ENCODE peak calls at places on chromosomes 2 and 18, in four cellular contexts. K is substantia nigra; B is CD8-positive, alpha-beta T cell; O is CD4-positive, alpha-beta T cell. Z is an unnamed sample.

GRCh38 chr2:179751184-179751809 is 110.1 kb downstream of the ZNF385B start:
- DNase-seq in K (no peak), B (no peak), O (no peak), Z (no peak)

GRCh38 chr2:16228471-16228870 is 288.1 kb downstream of the MYCN start:
- DNase-seq in K (no peak), B (no peak), O (no peak), Z (no peak)

GRCh38 chr2:67649331-67650071 is 252.4 kb downstream of the ETAA1 start:
- DNase-seq in K (no peak), B (no peak), O (no peak), Z (no peak)

GRCh38 chr18:73669299-73669698 is 478.3 kb downstream of the FBXO15 start:
- DNase-seq in B (no peak), K (no peak), O (no peak), Z (no peak)

GRCh38 chr2:38138996-38139395 is 63.0 kb upstream of the CYP1B1 start:
- DNase-seq in B (no peak), O (no peak), K (no peak), Z (no peak)

GRCh38 chr2:172436889-172437288 is 9.5 kb downstream of the ITGA6 start:
- DNase-seq in B (no peak), K (no peak), O (no peak), Z (no peak)

GRCh38 chr2:15618449-15618855 is 26.8 kb downstream of the DDX1 start:
- DNase-seq in B (no peak), K (no peak), O (no peak), Z (no peak)

GRCh38 chr18:32383040-32383819 is 87.5 kb downstream of the GAREM1 start:
- DNase-seq in O (no peak), K (no peak), B (no peak), Z (no peak)

GRCh38 chr2:6341730-6342129 is 524.0 kb downstream of the CMPK2 start:
- DNase-seq in O (no peak), K (no peak), B (no peak), Z (no peak)

GRCh38 chr2:105540642-105541041 is 141.8 kb upstream of the FHL2 start:
- DNase-seq in O (no peak), K (no peak), B (no peak), Z (no peak)

GRCh38 chr2:41881249-41881648 is 166.6 kb upstream of the PKDCC start:
- DNase-seq in B (no peak), O (no peak), K (no peak), Z (no peak)

GRCh38 chr18:29377346-29377745 is 1200.4 kb upstream of the CDH2 start:
- DNase-seq in O (no peak), K (no peak), B (no peak), Z (no peak)

GRCh38 chr2:11307764-11308415 is 36.5 kb downstream of the ROCK2 start:
- DNase-seq in K (no peak), O (no peak), B (no peak), Z (no peak)

GRCh38 chr2:121321476-121321875 is 36.5 kb upstream of the TFCP2L1 start:
- DNase-seq in K (no peak), O (no peak), B (no peak), Z (no peak)

GRCh38 chr2:196372811-196373664 is 201.7 kb upstream of the STK17B start:
- DNase-seq in B (no peak), O (no peak), K (no peak), Z (no peak)

GRCh38 chr18:61896767-61897166 is 4.0 kb upstream of the RNF152 start:
- DNase-seq in B (no peak), K (no peak), O (no peak), Z (no peak)

GRCh38 chr18:22542400-22542835 is 124.7 kb upstream of the CTAGE1 start:
- DNase-seq in B (no peak), O (no peak), K (no peak), Z (no peak)

GRCh38 chr18:9933865-9934264 is 20.0 kb downstream of the VAPA start:
- DNase-seq in K (no peak), O (no peak), B (no peak), Z (no peak)

GRCh38 chr2:49042510-49042909 is 111.8 kb downstream of the FSHR start:
- DNase-seq in K (no peak), B (no peak), O (no peak), Z (no peak)

GRCh38 chr18:64037812-64038414 is 68.0 kb downstream of the SERPINB8 start:
- DNase-seq in B (no peak), O (no peak), K (no peak), Z (no peak)

GRCh38 chr2:190862067-190862466 is 18.6 kb upstream of the GLS start:
- DNase-seq in K (no peak), O (no peak), B (no peak), Z (no peak)

GRCh38 chr2:7681852-7682461 is 764.7 kb downstream of the RNF144A start:
- DNase-seq in B (no peak), K (no peak), O (no peak), Z (no peak)

GRCh38 chr2:146990311-146990781 is 854.5 kb upstream of the ACVR2A start:
- DNase-seq in O (no peak), K (no peak), B (no peak), Z (no peak)

GRCh38 chr2:204578928-204579598 is 33.8 kb downstream of the PARD3B start:
- DNase-seq in B (no peak), K (no peak), O (no peak), Z (peak; percentile 33)

GRCh38 chr2:20568501-20569463 is 82.1 kb downstream of the HS1BP3 start:
- DNase-seq in B (no peak), K (no peak), O (no peak), Z (no peak)

GRCh38 chr2:95272781-95273180 is 1.5 kb upstream of the PROM2 start:
- DNase-seq in O (no peak), B (no peak), K (no peak), Z (no peak)

GRCh38 chr2:57693177-57693576 is 353.4 kb upstream of the VRK2 start:
- DNase-seq in O (no peak), K (no peak), B (no peak), Z (no peak)

GRCh38 chr2:55869637-55870325 is 53.8 kb downstream of the EFEMP1 start:
- DNase-seq in B (no peak), O (no peak), K (no peak), Z (no peak)

GRCh38 chr2:5394223-5394622 is 298.0 kb upstream of the SOX11 start:
- DNase-seq in B (no peak), O (no peak), K (no peak), Z (no peak)

GRCh38 chr2:46488389-46488788 is 9.0 kb downstream of the TMEM247 start:
- DNase-seq in K (no peak), O (no peak), B (no peak), Z (no peak)

GRCh38 chr18:38847326-38847725 is 1281.7 kb upstream of the CELF4 start:
- DNase-seq in O (no peak), B (no peak), K (no peak), Z (no peak)

GRCh38 chr2:98743835-98744234 is 12.9 kb upstream of the MGAT4A start:
- DNase-seq in O (no peak), K (no peak), B (no peak), Z (no peak)

GRCh38 chr2:232325324-232326273 is 53.0 kb upstream of the ALPP start:
- DNase-seq in K (no peak), B (peak; percentile 33), O (peak; percentile 42), Z (no peak)

GRCh38 chr2:202135111-202135874 is 62.2 kb downstream of the KIAA2012 start:
- DNase-seq in B (no peak), K (no peak), O (no peak), Z (no peak)

GRCh38 chr2:228613133-228613532 is 431.6 kb upstream of the SPHKAP start:
- DNase-seq in K (no peak), O (no peak), B (no peak), Z (no peak)

GRCh38 chr2:239597216-239597615 is 196.4 kb upstream of the HDAC4 start:
- DNase-seq in B (no peak), K (no peak), O (no peak), Z (no peak)

GRCh38 chr2:12106440-12107080 is 360.1 kb downstream of the LPIN1 start:
- DNase-seq in B (no peak), K (no peak), O (no peak), Z (no peak)

GRCh38 chr2:175806115-175806470 is 196.0 kb downstream of the LNPK start:
- DNase-seq in K (no peak), O (no peak), B (no peak), Z (no peak)
- H3K27ac ChIP-seq in K (no peak overlapping the region), O (no peak overlapping the region), B (no peak overlapping the region), Z (no peak overlapping the region)

GRCh38 chr2:17816396-17817245 is at the start of gene MSGN1:
- DNase-seq in B (no peak), K (no peak), O (no peak), Z (no peak)
- H3K27ac ChIP-seq in B (no peak within 1 kb of the TSS), K (no peak within 1 kb of the TSS), O (no peak within 1 kb of the TSS), Z (no peak within 1 kb of the TSS)

GRCh38 chr2:99850076-99850710 is 292.2 kb downstream of the AFF3 start:
- DNase-seq in B (no peak), K (no peak), O (no peak), Z (no peak)
- H3K27ac ChIP-seq in B (no peak overlapping the region), K (no peak overlapping the region), O (no peak overlapping the region), Z (no peak overlapping the region)

GRCh38 chr2:108585446-108585845 is 51.2 kb downstream of the LIMS1 start:
- DNase-seq in O (no peak), K (no peak), B (no peak), Z (no peak)
- H3K27ac ChIP-seq in O (no peak overlapping the region), K (no peak overlapping the region), B (no peak overlapping the region), Z (no peak overlapping the region)

GRCh38 chr2:27914046-27914792 is 23.7 kb downstream of the BABAM2 start:
- DNase-seq in B (no peak), K (no peak), O (no peak), Z (no peak)

GRCh38 chr2:27915874-27916273 is 25.3 kb downstream of the BABAM2 start:
- DNase-seq in O (no peak), K (no peak), B (no peak), Z (no peak)

GRCh38 chr2:27916293-27917015 is 25.9 kb downstream of the BABAM2 start:
- DNase-seq in B (no peak), K (no peak), O (no peak), Z (no peak)

GRCh38 chr2:27914793-27915175 is 24.3 kb downstream of the BABAM2 start:
- DNase-seq in K (no peak), O (no peak), B (no peak), Z (no peak)

GRCh38 chr2:27915191-27915590 is 24.7 kb downstream of the BABAM2 start:
- DNase-seq in B (no peak), K (no peak), O (no peak), Z (no peak)
- H3K27ac ChIP-seq in B (no peak overlapping the region), K (no peak overlapping the region), O (no peak overlapping the region), Z (peak overlapping the region; percentile 2)

GRCh38 chr2:197908191-197908590 is 103.8 kb downstream of the PLCL1 start:
- DNase-seq in K (no peak), B (no peak), O (no peak), Z (no peak)
- H3K27ac ChIP-seq in K (no peak overlapping the region), B (no peak overlapping the region), O (no peak overlapping the region), Z (no peak overlapping the region)

GRCh38 chr2:224885295-224885694 is 157.0 kb downstream of the DOCK10 start:
- DNase-seq in K (no peak), B (no peak), O (no peak), Z (no peak)
- H3K27ac ChIP-seq in K (no peak overlapping the region), B (no peak overlapping the region), O (no peak overlapping the region), Z (no peak overlapping the region)

GRCh38 chr2:13332060-13332459 is 615.3 kb downstream of the TRIB2 start:
- DNase-seq in K (no peak), O (no peak), B (no peak), Z (no peak)
- H3K27ac ChIP-seq in K (no peak overlapping the region), O (no peak overlapping the region), B (no peak overlapping the region), Z (no peak overlapping the region)